ENCODE peak calls at places on chromosomes 2 and 18, in nine cellular contexts. R is sigmoid colon, B is thyroid gland, X is IMR-90, W is spleen, C is heart left ventricle, F is HCT116, Q is transverse colon, N is tibial nerve. M is an unnamed sample.

GRCh38 chr18:54712315-54712714 is 116.0 kb upstream of the RAB27B start:
- DNase-seq in Q (peak), X (peak), B (no peak), F (no peak), W (no peak), R (no peak), N (no peak), C (no peak), M (no peak)

GRCh38 chr2:234989183-234989701 is 37.4 kb downstream of the SH3BP4 start:
- DNase-seq in F (no peak), Q (peak), N (peak), R (peak), C (peak), B (peak), W (no peak), X (no peak), M (peak)

GRCh38 chr18:55786651-55787272 is 198.8 kb upstream of the TCF4 start:
- DNase-seq in R (no peak), F (no peak), B (no peak), Q (no peak), N (no peak), C (no peak), W (no peak), X (peak), M (no peak)

GRCh38 chr2:26483957-26484565 is 6.1 kb upstream of the OTOF start:
- DNase-seq in X (no peak), N (no peak), R (no peak), F (no peak), B (no peak), Q (no peak), W (peak), C (no peak), M (peak)

GRCh38 chr2:48829036-48829435 is 73.5 kb upstream of the LHCGR start:
- DNase-seq in N (no peak), C (no peak), W (no peak), Q (no peak), X (peak), R (no peak), F (no peak), B (no peak), M (no peak)

GRCh38 chr2:39483530-39483929 is 46.4 kb upstream of the MAP4K3 start:
- DNase-seq in C (no peak), Q (no peak), N (no peak), F (no peak), R (no peak), B (no peak), X (peak), W (no peak), M (no peak)

GRCh38 chr2:129367118-129367517 is 612.3 kb upstream of the RAB6C start:
- DNase-seq in C (no peak), R (no peak), W (no peak), F (no peak), X (no peak), N (no peak), B (no peak), Q (no peak), M (no peak)

GRCh38 chr2:240901986-240902614 is 4.0 kb upstream of the CROCC2 start:
- DNase-seq in F (no peak), N (no peak), X (no peak), W (peak), B (no peak), Q (no peak), C (no peak), R (no peak), M (no peak)

GRCh38 chr2:65026640-65027464 is 29.4 kb upstream of the CEP68 start:
- DNase-seq in C (no peak), R (no peak), B (no peak), W (peak), X (no peak), Q (no peak), F (no peak), N (no peak), M (no peak)

GRCh38 chr18:58005036-58005435 is 39.0 kb upstream of the NEDD4L start:
- DNase-seq in N (no peak), B (no peak), R (no peak), C (no peak), X (peak), Q (no peak), F (no peak), W (no peak), M (no peak)

GRCh38 chr2:115303-115702 is 69.0 kb upstream of the FAM110C start:
- DNase-seq in W (no peak), B (peak), Q (no peak), F (peak), R (no peak), C (no peak), N (no peak), X (no peak), M (no peak)

GRCh38 chr2:65275141-65275540 is 47.5 kb downstream of the ACTR2 start:
- DNase-seq in R (no peak), C (no peak), B (no peak), F (no peak), N (no peak), X (no peak), Q (no peak), W (no peak), M (no peak)

GRCh38 chr2:84302513-84303412 is 156.3 kb downstream of the SUCLG1 start:
- DNase-seq in X (peak), B (peak), F (peak), Q (peak), W (no peak), C (peak), N (no peak), R (no peak), M (peak)

GRCh38 chr2:66364495-66364992 is 70.4 kb upstream of the MEIS1 start:
- DNase-seq in F (no peak), W (no peak), N (no peak), Q (no peak), R (peak), B (peak), X (peak), C (peak), M (no peak)

GRCh38 chr2:69634197-69634821 is 9.2 kb downstream of the AAK1 start:
- DNase-seq in Q (no peak), W (no peak), R (no peak), N (no peak), B (no peak), F (no peak), C (no peak), X (peak), M (no peak)

GRCh38 chr18:53458944-53459580 is 765.4 kb downstream of the MBD2 start:
- DNase-seq in W (peak), C (peak), N (no peak), X (no peak), Q (no peak), F (no peak), B (peak), R (no peak), M (peak)

GRCh38 chr2:201631041-201631440 is 12.3 kb downstream of the TMEM237 start:
- DNase-seq in N (no peak), Q (no peak), B (no peak), W (no peak), X (no peak), F (no peak), C (no peak), R (no peak), M (no peak)

GRCh38 chr2:40286721-40287120 is 165.2 kb downstream of the SLC8A1 start:
- DNase-seq in R (no peak), W (no peak), B (no peak), X (no peak), F (no peak), N (no peak), Q (no peak), C (no peak), M (no peak)

GRCh38 chr18:11096839-11097750 is 52.3 kb downstream of the PIEZO2 start:
- DNase-seq in F (no peak), Q (no peak), B (no peak), R (no peak), C (no peak), W (no peak), N (no peak), X (no peak), M (no peak)

GRCh38 chr2:156434461-156435291 is 1.5 kb upstream of the GPD2 start:
- DNase-seq in F (no peak), X (peak), B (peak), R (no peak), C (no peak), N (no peak), W (no peak), Q (no peak), M (no peak)

GRCh38 chr18:23281626-23282436 is 146.5 kb downstream of the CABLES1 start:
- DNase-seq in C (no peak), B (no peak), X (no peak), N (no peak), F (peak), R (peak), W (no peak), Q (no peak), M (no peak)

GRCh38 chr2:96773922-96774321 is 13.2 kb downstream of the CNNM4 start:
- DNase-seq in R (no peak), N (no peak), X (no peak), C (no peak), B (peak), W (peak), F (no peak), Q (no peak), M (no peak)

GRCh38 chr18:21362921-21363320 is 120.9 kb downstream of the GREB1L start:
- DNase-seq in C (no peak), N (no peak), R (no peak), W (no peak), B (no peak), Q (no peak), X (no peak), F (no peak), M (no peak)

GRCh38 chr2:218179782-218180181 is 13.0 kb upstream of the CXCR1 start:
- DNase-seq in F (no peak), X (no peak), C (no peak), W (no peak), B (no peak), Q (no peak), R (no peak), N (no peak), M (no peak)

GRCh38 chr18:37484893-37485834 is 80.4 kb downstream of the CELF4 start:
- DNase-seq in B (peak), W (no peak), R (no peak), Q (peak), X (peak), C (no peak), F (peak), N (no peak), M (peak)

GRCh38 chr2:19689769-19690168 is 212.0 kb downstream of the TTC32 start:
- DNase-seq in R (no peak), N (no peak), W (no peak), C (no peak), X (no peak), F (no peak), B (no peak), Q (no peak), M (no peak)

GRCh38 chr2:19685713-19686112 is 216.1 kb downstream of the TTC32 start:
- DNase-seq in F (no peak), Q (no peak), B (no peak), W (no peak), N (no peak), X (no peak), C (no peak), R (no peak), M (no peak)

GRCh38 chr2:19687260-19687659 is 214.5 kb downstream of the TTC32 start:
- DNase-seq in N (no peak), R (no peak), W (no peak), F (no peak), B (no peak), Q (no peak), X (peak), C (no peak), M (no peak)

GRCh38 chr2:19686439-19686838 is 215.3 kb downstream of the TTC32 start:
- DNase-seq in F (no peak), R (no peak), C (no peak), X (no peak), W (no peak), B (no peak), N (no peak), Q (no peak), M (no peak)

DNA sequence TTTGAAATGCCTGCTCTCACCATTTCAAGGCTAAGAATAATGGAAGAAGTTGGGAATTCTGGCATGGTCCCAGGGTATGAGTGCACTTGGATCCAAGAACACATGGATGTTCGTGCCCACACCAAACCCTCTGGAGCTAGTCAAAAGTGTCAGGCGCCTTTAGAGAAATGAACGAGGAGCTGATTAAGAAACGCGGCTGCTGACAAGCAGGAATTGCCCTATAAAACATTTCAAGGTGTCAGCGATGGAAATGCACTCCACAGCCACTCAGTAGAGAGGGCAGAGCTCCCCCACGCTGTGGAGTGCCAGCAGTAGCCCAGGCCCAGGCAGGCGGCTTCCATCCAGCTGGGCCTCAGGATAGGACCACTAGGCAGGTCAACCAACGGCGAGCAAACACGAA is 213.7 kb downstream of the TTC32 start:
- DNase-seq in B (no peak), X (no peak), F (no peak), Q (no peak), R (no peak), W (no peak), N (no peak), C (peak), M (no peak)
- H3K27ac ChIP-seq in B (no peak), X (no peak), F (no peak), Q (no peak), R (peak), W (no peak), N (no peak), C (no peak), M (no peak)

DNA sequence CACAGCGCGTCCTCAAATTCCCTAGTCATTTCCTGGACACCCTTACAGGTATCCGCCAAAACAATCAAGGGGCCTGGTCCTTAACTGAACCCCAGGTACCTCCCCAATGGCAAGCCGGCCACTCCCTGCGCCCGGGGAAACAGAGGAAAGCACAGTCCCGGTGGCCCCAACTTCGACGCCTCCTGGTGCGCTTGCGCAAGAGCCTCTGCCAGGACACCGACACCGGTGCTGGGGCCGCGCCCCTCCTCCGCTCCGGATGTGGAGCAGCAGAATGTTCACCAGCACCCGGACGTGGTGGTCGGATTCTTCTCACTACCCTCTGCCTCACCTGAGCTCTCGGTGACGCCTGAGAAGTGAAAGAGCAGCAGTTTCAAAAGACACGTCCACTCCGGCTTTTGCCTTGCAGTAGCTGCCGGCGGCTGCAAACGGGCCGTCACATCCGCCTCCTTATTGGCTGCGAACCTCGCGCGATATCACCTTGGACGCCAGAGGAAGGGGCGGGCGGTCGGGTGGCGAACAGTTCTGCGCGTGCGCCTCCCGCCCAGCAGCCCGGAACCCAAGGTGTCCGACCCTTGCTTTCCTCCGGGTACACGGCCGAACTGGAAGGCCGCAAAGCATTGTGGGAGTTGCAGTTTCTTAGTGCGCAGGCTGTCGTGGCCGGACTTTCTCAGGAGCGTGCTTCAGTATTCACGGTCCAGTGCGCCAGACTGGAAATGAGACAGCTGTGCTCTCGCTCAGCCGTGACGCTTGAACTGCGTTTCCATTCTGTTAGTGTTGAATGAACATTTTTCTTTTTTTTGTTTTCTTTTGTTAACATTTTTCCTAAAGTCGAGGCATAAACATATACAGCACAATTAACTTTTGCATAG is at the start of gene TXNDC9:
- DNase-seq in B (peak), C (peak), W (peak), Q (peak), X (peak), N (peak), R (peak), F (peak), M (peak)
- TF ChIP-seq POLR2A in B (peak), C (no peak), W (no peak), Q (peak), X (peak), N (no peak), R (no peak), F (peak), M (peak)

DNA sequence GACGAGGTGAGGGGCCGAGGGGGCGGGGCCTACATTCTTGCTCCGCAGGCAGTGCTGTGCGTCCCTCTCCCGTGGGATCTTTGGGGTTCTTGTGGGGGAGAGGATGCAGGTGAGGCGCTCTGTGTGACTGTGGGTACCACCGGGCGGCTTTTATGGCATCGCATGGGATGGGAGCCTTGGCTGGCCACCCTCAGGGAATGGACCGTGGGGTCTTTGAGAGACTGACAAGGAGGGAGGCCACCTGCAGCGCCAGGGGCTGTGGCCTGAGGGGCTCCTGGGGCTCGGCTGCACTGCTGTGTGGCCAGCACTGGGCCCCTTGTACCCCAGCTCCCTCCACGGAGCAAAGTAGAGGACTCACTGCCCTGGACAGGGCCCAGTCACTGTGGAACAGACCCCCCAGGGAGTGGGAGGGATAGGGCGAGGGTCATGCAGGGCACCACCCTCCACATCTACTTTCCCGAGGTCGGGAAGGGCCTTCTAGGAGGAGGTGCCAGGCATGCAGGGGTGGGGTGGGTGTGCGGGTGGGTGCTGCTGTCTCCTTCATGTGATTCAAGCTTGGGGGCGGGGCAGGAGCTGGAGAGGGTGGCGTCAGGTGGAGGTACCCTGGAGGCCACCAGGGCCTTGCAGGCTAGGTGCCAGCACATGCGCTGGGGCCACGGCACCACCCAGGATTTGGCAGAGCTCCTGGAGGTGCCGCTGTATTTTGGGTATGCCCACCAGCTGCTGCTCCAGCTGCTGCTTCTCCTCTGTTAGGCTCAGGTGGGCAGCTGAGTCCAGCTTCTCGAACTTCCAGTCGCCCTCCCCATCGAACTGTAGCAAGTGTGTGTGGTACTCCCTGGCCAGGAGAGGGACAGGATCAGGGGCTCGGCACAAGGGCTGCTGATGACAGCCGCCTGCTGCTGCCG is 1072.4 kb downstream of the RPIA start:
- DNase-seq in W (peak), C (no peak), N (peak), X (no peak), F (no peak), Q (no peak), B (no peak), R (peak), M (peak)
- TF ChIP-seq CTCF in W (no peak), C (no peak), N (no peak), X (no peak), F (no peak), Q (no peak), B (no peak), R (no peak), M (no peak)

DNA sequence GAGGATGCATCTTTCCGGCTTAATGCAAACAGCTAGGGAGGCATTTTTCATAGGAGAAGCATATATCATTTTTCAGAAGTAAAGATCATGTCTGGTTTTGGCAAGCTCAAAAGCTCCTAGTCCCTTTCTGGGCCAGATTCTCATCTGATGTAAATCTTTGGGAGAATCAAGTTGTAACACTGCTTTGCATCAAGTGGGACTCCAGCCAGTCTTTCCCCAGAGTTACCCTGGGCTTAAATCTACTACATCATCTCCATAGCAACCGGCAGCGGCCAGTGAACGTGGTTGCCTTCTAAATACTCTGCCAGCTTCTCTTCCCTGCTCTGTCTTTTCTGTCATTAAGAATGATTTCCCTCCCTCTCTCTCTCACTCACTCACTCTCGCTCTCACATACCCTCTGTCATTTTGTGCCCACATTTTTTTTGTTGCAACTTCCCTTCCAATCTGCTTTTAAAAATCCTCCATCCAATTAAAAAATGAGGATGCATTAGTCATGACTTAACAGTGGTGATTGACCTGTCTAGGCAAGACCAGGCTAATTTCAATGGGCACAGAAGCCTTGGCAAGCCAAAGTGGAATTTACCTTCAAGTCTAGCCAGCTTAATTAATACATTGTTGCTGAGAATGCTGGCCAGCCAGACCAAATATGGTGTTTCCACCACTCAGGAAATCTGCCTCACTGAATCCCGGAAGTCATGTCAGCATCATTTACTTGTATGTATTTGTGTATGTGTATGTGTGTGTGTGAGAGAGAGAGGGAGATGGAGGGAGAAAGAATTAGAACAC is 93.0 kb downstream of the NRP2 start:
- DNase-seq in F (no peak), R (no peak), C (no peak), Q (no peak), N (no peak), W (no peak), X (peak), B (no peak), M (no peak)
- H3K27ac ChIP-seq in F (no peak), R (peak), C (no peak), Q (no peak), N (peak), W (no peak), X (peak), B (no peak), M (no peak)

GRCh38 chr2:111659361-111660281 is 224.4 kb downstream of the ANAPC1 start:
- DNase-seq in N (peak), B (peak), X (peak), F (peak), R (peak), W (no peak), Q (peak), C (no peak), M (peak)
- TF ChIP-seq POLR2A in N (no peak), B (peak), X (no peak), F (no peak), R (no peak), W (no peak), Q (no peak), C (no peak), M (no peak)

GRCh38 chr18:45316127-45316526 is 299.1 kb upstream of the SLC14A2 start:
- DNase-seq in Q (no peak), W (no peak), X (no peak), F (no peak), C (no peak), R (no peak), B (no peak), N (no peak), M (no peak)
- TF ChIP-seq CTCF in Q (no peak), W (no peak), X (no peak), F (no peak), C (no peak), R (no peak), B (no peak), N (no peak), M (no peak)